ENCODE peak calls at places on chromosomes 6 and 20, in nine cellular contexts. One of them, this sample, is unnamed.

GRCh38 chr6:102895683-102896082 is 1502.2 kb downstream of the GRIK2 start:
- DNase-seq in dorsolateral prefrontal cortex: no peak
- DNase-seq in ovary: no peak
- DNase-seq in right cardiac atrium: no peak
- DNase-seq in cardiac muscle cell: no peak
- DNase-seq in psoas muscle: no peak
- DNase-seq in CD8-positive, alpha-beta T cell: no peak
- DNase-seq in heart left ventricle: no peak
- DNase-seq in adrenal gland: no peak
- DNase-seq in this sample: no peak

GRCh38 chr6:37105782-37106137 is 64.2 kb upstream of the PIM1 start:
- DNase-seq in dorsolateral prefrontal cortex: no peak
- DNase-seq in ovary: no peak
- DNase-seq in right cardiac atrium: no peak
- DNase-seq in cardiac muscle cell: no peak
- DNase-seq in psoas muscle: no peak
- DNase-seq in CD8-positive, alpha-beta T cell: no peak
- DNase-seq in heart left ventricle: no peak
- DNase-seq in adrenal gland: no peak
- DNase-seq in this sample: no peak

GRCh38 chr6:35435075-35435837 is 16.9 kb upstream of the FANCE start:
- DNase-seq in dorsolateral prefrontal cortex: no peak
- DNase-seq in ovary: no peak
- DNase-seq in right cardiac atrium: no peak
- DNase-seq in cardiac muscle cell: no peak
- DNase-seq in psoas muscle: no peak
- DNase-seq in CD8-positive, alpha-beta T cell: no peak
- DNase-seq in heart left ventricle: no peak
- DNase-seq in adrenal gland: no peak
- DNase-seq in this sample: no peak

GRCh38 chr6:99148761-99149160 is 200.7 kb downstream of the FAXC start:
- DNase-seq in dorsolateral prefrontal cortex: no peak
- DNase-seq in ovary: no peak
- DNase-seq in right cardiac atrium: no peak
- DNase-seq in cardiac muscle cell: no peak
- DNase-seq in psoas muscle: no peak
- DNase-seq in CD8-positive, alpha-beta T cell: no peak
- DNase-seq in heart left ventricle: no peak
- DNase-seq in adrenal gland: no peak
- DNase-seq in this sample: no peak

GRCh38 chr6:1388081-1388926 is 1.1 kb upstream of the FOXF2 start:
- DNase-seq in dorsolateral prefrontal cortex: no peak
- DNase-seq in ovary: no peak
- DNase-seq in right cardiac atrium: no peak
- DNase-seq in cardiac muscle cell: no peak
- DNase-seq in psoas muscle: no peak
- DNase-seq in CD8-positive, alpha-beta T cell: no peak
- DNase-seq in heart left ventricle: no peak
- DNase-seq in adrenal gland: no peak
- DNase-seq in this sample: no peak

GRCh38 chr20:18712877-18713276 is 100.7 kb upstream of the SCP2D1 start:
- DNase-seq in dorsolateral prefrontal cortex: no peak
- DNase-seq in ovary: no peak
- DNase-seq in right cardiac atrium: no peak
- DNase-seq in cardiac muscle cell: no peak
- DNase-seq in psoas muscle: no peak
- DNase-seq in CD8-positive, alpha-beta T cell: no peak
- DNase-seq in heart left ventricle: no peak
- DNase-seq in adrenal gland: no peak
- DNase-seq in this sample: no peak

GRCh38 chr6:15642276-15642675 is 20.6 kb downstream of the DTNBP1 start:
- DNase-seq in dorsolateral prefrontal cortex: no peak
- DNase-seq in ovary: no peak
- DNase-seq in right cardiac atrium: no peak
- DNase-seq in cardiac muscle cell: peak; percentile 9
- DNase-seq in psoas muscle: no peak
- DNase-seq in CD8-positive, alpha-beta T cell: no peak
- DNase-seq in heart left ventricle: no peak
- DNase-seq in adrenal gland: no peak
- DNase-seq in this sample: no peak

GRCh38 chr6:41768545-41769308 is 11.0 kb downstream of the FRS3 start:
- DNase-seq in dorsolateral prefrontal cortex: no peak
- DNase-seq in ovary: no peak
- DNase-seq in right cardiac atrium: no peak
- DNase-seq in cardiac muscle cell: no peak
- DNase-seq in psoas muscle: no peak
- DNase-seq in CD8-positive, alpha-beta T cell: no peak
- DNase-seq in heart left ventricle: no peak
- DNase-seq in adrenal gland: peak; percentile 63
- DNase-seq in this sample: no peak

GRCh38 chr20:34566978-34567884 is 8.7 kb downstream of the MAP1LC3A start:
- DNase-seq in dorsolateral prefrontal cortex: no peak
- DNase-seq in ovary: no peak
- DNase-seq in right cardiac atrium: no peak
- DNase-seq in cardiac muscle cell: no peak
- DNase-seq in psoas muscle: no peak
- DNase-seq in CD8-positive, alpha-beta T cell: no peak
- DNase-seq in heart left ventricle: no peak
- DNase-seq in adrenal gland: no peak
- DNase-seq in this sample: no peak

GRCh38 chr20:34561661-34562060 is 3.1 kb downstream of the MAP1LC3A start:
- DNase-seq in dorsolateral prefrontal cortex: no peak
- DNase-seq in ovary: no peak
- DNase-seq in right cardiac atrium: no peak
- DNase-seq in cardiac muscle cell: no peak
- DNase-seq in psoas muscle: no peak
- DNase-seq in CD8-positive, alpha-beta T cell: no peak
- DNase-seq in heart left ventricle: no peak
- DNase-seq in adrenal gland: no peak
- DNase-seq in this sample: no peak

GRCh38 chr20:34562643-34563042 is 4.1 kb downstream of the MAP1LC3A start:
- DNase-seq in dorsolateral prefrontal cortex: no peak
- DNase-seq in ovary: no peak
- DNase-seq in right cardiac atrium: no peak
- DNase-seq in cardiac muscle cell: peak; percentile 28
- DNase-seq in psoas muscle: no peak
- DNase-seq in CD8-positive, alpha-beta T cell: no peak
- DNase-seq in heart left ventricle: no peak
- DNase-seq in adrenal gland: no peak
- DNase-seq in this sample: no peak

GRCh38 chr20:34567885-34568865 is 9.7 kb downstream of the MAP1LC3A start:
- DNase-seq in dorsolateral prefrontal cortex: no peak
- DNase-seq in ovary: no peak
- DNase-seq in right cardiac atrium: no peak
- DNase-seq in cardiac muscle cell: no peak
- DNase-seq in psoas muscle: no peak
- DNase-seq in CD8-positive, alpha-beta T cell: no peak
- DNase-seq in heart left ventricle: no peak
- DNase-seq in adrenal gland: no peak
- DNase-seq in this sample: no peak

DNA sequence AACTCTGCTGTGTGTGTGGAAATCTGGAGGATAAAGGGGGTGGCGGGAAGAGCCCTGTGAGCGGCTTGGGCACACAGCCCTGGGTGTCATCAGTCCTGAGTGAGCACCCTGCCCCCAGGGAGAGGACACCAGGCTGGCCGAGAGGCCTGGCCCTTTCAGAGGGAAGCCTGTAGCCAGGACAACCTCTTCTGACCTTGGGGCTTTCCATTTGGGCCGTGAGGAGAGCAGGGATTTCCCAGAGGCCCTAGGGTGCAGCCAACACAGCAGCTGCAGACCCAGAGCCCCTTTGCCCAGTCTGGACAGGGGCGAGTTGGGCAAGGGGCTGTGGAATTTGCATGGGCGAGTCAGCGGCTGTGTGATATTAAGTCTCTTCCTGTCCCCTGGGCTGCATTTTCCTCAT is 6.3 kb downstream of the MAP1LC3A start:
- DNase-seq in dorsolateral prefrontal cortex: no peak
- DNase-seq in ovary: no peak
- DNase-seq in right cardiac atrium: no peak
- DNase-seq in cardiac muscle cell: no peak
- DNase-seq in psoas muscle: peak; percentile 67
- DNase-seq in CD8-positive, alpha-beta T cell: no peak
- DNase-seq in heart left ventricle: no peak
- DNase-seq in adrenal gland: peak; percentile 69
- DNase-seq in this sample: no peak
- H3K27ac ChIP-seq in dorsolateral prefrontal cortex: no peak overlapping the region
- H3K27ac ChIP-seq in ovary: no peak overlapping the region
- H3K27ac ChIP-seq in right cardiac atrium: no peak overlapping the region
- H3K27ac ChIP-seq in cardiac muscle cell: no peak overlapping the region
- H3K27ac ChIP-seq in psoas muscle: no peak overlapping the region
- H3K27ac ChIP-seq in CD8-positive, alpha-beta T cell: no peak overlapping the region
- H3K27ac ChIP-seq in heart left ventricle: no peak overlapping the region
- H3K27ac ChIP-seq in adrenal gland: no peak overlapping the region
- H3K27ac ChIP-seq in this sample: no peak overlapping the region

GRCh38 chr6:100230115-100230975 is 234.4 kb downstream of the SIM1 start:
- DNase-seq in dorsolateral prefrontal cortex: no peak
- DNase-seq in ovary: no peak
- DNase-seq in right cardiac atrium: no peak
- DNase-seq in cardiac muscle cell: no peak
- DNase-seq in psoas muscle: no peak
- DNase-seq in CD8-positive, alpha-beta T cell: no peak
- DNase-seq in heart left ventricle: no peak
- DNase-seq in adrenal gland: no peak
- DNase-seq in this sample: no peak

GRCh38 chr6:100228437-100229424 is 234.7 kb upstream of the MCHR2 start:
- DNase-seq in dorsolateral prefrontal cortex: peak; percentile 31
- DNase-seq in ovary: no peak
- DNase-seq in right cardiac atrium: peak; percentile 78
- DNase-seq in cardiac muscle cell: peak; percentile 82
- DNase-seq in psoas muscle: peak; percentile 82
- DNase-seq in CD8-positive, alpha-beta T cell: peak; percentile 23
- DNase-seq in heart left ventricle: peak; percentile 86
- DNase-seq in adrenal gland: peak; percentile 60
- DNase-seq in this sample: no peak

GRCh38 chr6:100229512-100229911 is 235.2 kb downstream of the SIM1 start:
- DNase-seq in dorsolateral prefrontal cortex: no peak
- DNase-seq in ovary: no peak
- DNase-seq in right cardiac atrium: no peak
- DNase-seq in cardiac muscle cell: no peak
- DNase-seq in psoas muscle: no peak
- DNase-seq in CD8-positive, alpha-beta T cell: no peak
- DNase-seq in heart left ventricle: no peak
- DNase-seq in adrenal gland: no peak
- DNase-seq in this sample: no peak

GRCh38 chr6:100232791-100233573 is 231.7 kb downstream of the SIM1 start:
- DNase-seq in dorsolateral prefrontal cortex: no peak
- DNase-seq in ovary: no peak
- DNase-seq in right cardiac atrium: no peak
- DNase-seq in cardiac muscle cell: no peak
- DNase-seq in psoas muscle: no peak
- DNase-seq in CD8-positive, alpha-beta T cell: no peak
- DNase-seq in heart left ventricle: no peak
- DNase-seq in adrenal gland: no peak
- DNase-seq in this sample: no peak

GRCh38 chr6:100230976-100231316 is 233.8 kb downstream of the SIM1 start:
- DNase-seq in dorsolateral prefrontal cortex: no peak
- DNase-seq in ovary: no peak
- DNase-seq in right cardiac atrium: no peak
- DNase-seq in cardiac muscle cell: no peak
- DNase-seq in psoas muscle: no peak
- DNase-seq in CD8-positive, alpha-beta T cell: no peak
- DNase-seq in heart left ventricle: no peak
- DNase-seq in adrenal gland: no peak
- DNase-seq in this sample: peak; percentile 54
- H3K27ac ChIP-seq in dorsolateral prefrontal cortex: no peak overlapping the region
- H3K27ac ChIP-seq in ovary: no peak overlapping the region
- H3K27ac ChIP-seq in right cardiac atrium: no peak overlapping the region
- H3K27ac ChIP-seq in cardiac muscle cell: no peak overlapping the region
- H3K27ac ChIP-seq in psoas muscle: no peak overlapping the region
- H3K27ac ChIP-seq in CD8-positive, alpha-beta T cell: no peak overlapping the region
- H3K27ac ChIP-seq in heart left ventricle: no peak overlapping the region
- H3K27ac ChIP-seq in adrenal gland: no peak overlapping the region
- H3K27ac ChIP-seq in this sample: peak overlapping the region; percentile 58

GRCh38 chr20:32155017-32155965 is 45.8 kb downstream of the TM9SF4 start:
- DNase-seq in dorsolateral prefrontal cortex: peak; percentile 49
- DNase-seq in ovary: peak; percentile 47
- DNase-seq in right cardiac atrium: peak; percentile 95
- DNase-seq in cardiac muscle cell: peak; percentile 96
- DNase-seq in psoas muscle: peak; percentile 91
- DNase-seq in CD8-positive, alpha-beta T cell: peak; percentile 16
- DNase-seq in heart left ventricle: peak; percentile 89
- DNase-seq in adrenal gland: peak; percentile 93
- DNase-seq in this sample: peak; percentile 8

GRCh38 chr20:32153771-32154170 is 44.3 kb downstream of the TM9SF4 start:
- DNase-seq in dorsolateral prefrontal cortex: no peak
- DNase-seq in ovary: no peak
- DNase-seq in right cardiac atrium: no peak
- DNase-seq in cardiac muscle cell: no peak
- DNase-seq in psoas muscle: no peak
- DNase-seq in CD8-positive, alpha-beta T cell: no peak
- DNase-seq in heart left ventricle: no peak
- DNase-seq in adrenal gland: no peak
- DNase-seq in this sample: no peak

GRCh38 chr20:32153156-32153665 is 43.7 kb downstream of the TM9SF4 start:
- DNase-seq in dorsolateral prefrontal cortex: no peak
- DNase-seq in ovary: no peak
- DNase-seq in right cardiac atrium: no peak
- DNase-seq in cardiac muscle cell: no peak
- DNase-seq in psoas muscle: no peak
- DNase-seq in CD8-positive, alpha-beta T cell: no peak
- DNase-seq in heart left ventricle: no peak
- DNase-seq in adrenal gland: no peak
- DNase-seq in this sample: no peak

GRCh38 chr20:32150291-32150848 is 40.9 kb downstream of the TM9SF4 start:
- DNase-seq in dorsolateral prefrontal cortex: no peak
- DNase-seq in ovary: no peak
- DNase-seq in right cardiac atrium: no peak
- DNase-seq in cardiac muscle cell: no peak
- DNase-seq in psoas muscle: no peak
- DNase-seq in CD8-positive, alpha-beta T cell: no peak
- DNase-seq in heart left ventricle: no peak
- DNase-seq in adrenal gland: peak; percentile 40
- DNase-seq in this sample: no peak

GRCh38 chr20:32152421-32153155 is 43.1 kb downstream of the TM9SF4 start:
- DNase-seq in dorsolateral prefrontal cortex: peak; percentile 23
- DNase-seq in ovary: no peak
- DNase-seq in right cardiac atrium: no peak
- DNase-seq in cardiac muscle cell: no peak
- DNase-seq in psoas muscle: no peak
- DNase-seq in CD8-positive, alpha-beta T cell: no peak
- DNase-seq in heart left ventricle: no peak
- DNase-seq in adrenal gland: no peak
- DNase-seq in this sample: no peak
- H3K27ac ChIP-seq in dorsolateral prefrontal cortex: no peak overlapping the region
- H3K27ac ChIP-seq in ovary: no peak overlapping the region
- H3K27ac ChIP-seq in right cardiac atrium: no peak overlapping the region
- H3K27ac ChIP-seq in cardiac muscle cell: no peak overlapping the region
- H3K27ac ChIP-seq in psoas muscle: peak overlapping the region; percentile 24
- H3K27ac ChIP-seq in CD8-positive, alpha-beta T cell: no peak overlapping the region
- H3K27ac ChIP-seq in heart left ventricle: no peak overlapping the region
- H3K27ac ChIP-seq in adrenal gland: no peak overlapping the region
- H3K27ac ChIP-seq in this sample: no peak overlapping the region

GRCh38 chr6:13445744-13446115 is 41.7 kb downstream of the GFOD1 start:
- DNase-seq in dorsolateral prefrontal cortex: no peak
- DNase-seq in ovary: no peak
- DNase-seq in right cardiac atrium: no peak
- DNase-seq in cardiac muscle cell: no peak
- DNase-seq in psoas muscle: no peak
- DNase-seq in CD8-positive, alpha-beta T cell: no peak
- DNase-seq in heart left ventricle: no peak
- DNase-seq in adrenal gland: no peak
- DNase-seq in this sample: no peak

GRCh38 chr6:13447949-13448724 is 39.3 kb downstream of the GFOD1 start:
- DNase-seq in dorsolateral prefrontal cortex: no peak
- DNase-seq in ovary: no peak
- DNase-seq in right cardiac atrium: no peak
- DNase-seq in cardiac muscle cell: peak; percentile 21
- DNase-seq in psoas muscle: no peak
- DNase-seq in CD8-positive, alpha-beta T cell: no peak
- DNase-seq in heart left ventricle: no peak
- DNase-seq in adrenal gland: no peak
- DNase-seq in this sample: no peak

GRCh38 chr6:13444604-13445003 is 42.8 kb downstream of the GFOD1 start:
- DNase-seq in dorsolateral prefrontal cortex: no peak
- DNase-seq in ovary: no peak
- DNase-seq in right cardiac atrium: no peak
- DNase-seq in cardiac muscle cell: no peak
- DNase-seq in psoas muscle: no peak
- DNase-seq in CD8-positive, alpha-beta T cell: no peak
- DNase-seq in heart left ventricle: no peak
- DNase-seq in adrenal gland: no peak
- DNase-seq in this sample: no peak

GRCh38 chr6:13445005-13445743 is 42.2 kb downstream of the GFOD1 start:
- DNase-seq in dorsolateral prefrontal cortex: peak; percentile 81
- DNase-seq in ovary: peak; percentile 69
- DNase-seq in right cardiac atrium: peak; percentile 64
- DNase-seq in cardiac muscle cell: peak; percentile 79
- DNase-seq in psoas muscle: peak; percentile 79
- DNase-seq in CD8-positive, alpha-beta T cell: peak; percentile 37
- DNase-seq in heart left ventricle: peak; percentile 81
- DNase-seq in adrenal gland: peak; percentile 80
- DNase-seq in this sample: no peak

DNA sequence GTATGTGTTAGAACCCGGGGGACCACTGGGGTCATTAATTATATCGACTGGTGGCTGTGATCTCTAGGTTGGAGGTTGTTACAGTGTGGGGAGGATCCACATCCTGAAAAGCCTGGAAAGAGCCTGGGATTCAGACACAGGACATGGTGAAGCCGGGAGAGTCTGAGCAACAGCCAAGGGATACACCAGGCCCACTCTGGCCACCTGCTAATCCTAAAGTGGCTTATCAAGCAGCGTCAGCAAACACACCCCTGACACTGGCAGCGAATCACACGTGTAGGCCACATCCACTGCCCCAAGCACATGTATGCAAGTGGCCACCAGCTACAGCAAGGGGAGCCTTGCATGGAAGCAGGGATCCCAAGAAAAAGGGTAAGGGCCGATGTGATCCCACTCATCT is 41.0 kb downstream of the GFOD1 start:
- DNase-seq in dorsolateral prefrontal cortex: no peak
- DNase-seq in ovary: no peak
- DNase-seq in right cardiac atrium: no peak
- DNase-seq in cardiac muscle cell: no peak
- DNase-seq in psoas muscle: no peak
- DNase-seq in CD8-positive, alpha-beta T cell: no peak
- DNase-seq in heart left ventricle: no peak
- DNase-seq in adrenal gland: no peak
- DNase-seq in this sample: no peak
- H3K27ac ChIP-seq in dorsolateral prefrontal cortex: peak overlapping the region; percentile 88
- H3K27ac ChIP-seq in ovary: no peak overlapping the region
- H3K27ac ChIP-seq in right cardiac atrium: peak overlapping the region; percentile 91
- H3K27ac ChIP-seq in cardiac muscle cell: peak overlapping the region; percentile 45
- H3K27ac ChIP-seq in psoas muscle: peak overlapping the region; percentile 36
- H3K27ac ChIP-seq in CD8-positive, alpha-beta T cell: no peak overlapping the region
- H3K27ac ChIP-seq in heart left ventricle: peak overlapping the region; percentile 17
- H3K27ac ChIP-seq in adrenal gland: no peak overlapping the region
- H3K27ac ChIP-seq in this sample: no peak overlapping the region